ENCODE peak calls at places on chromosomes 5 and 9, in nine cellular contexts. X is heart left ventricle; U is A549; M is tibial nerve; K is pancreas; D is CD8-positive, alpha-beta memory T cell; V is OCI-LY7; A is colonic mucosa; H is heart right ventricle. T is an unnamed sample. For H3K4me1, the result is how much of the 10 kb centered on the place peaks cover.

GRCh38 chr9:96491079-96491879 is 41.3 kb downstream of the HABP4 start:
- DNase-seq in X (no peak), U (no peak), M (no peak), K (no peak), D (no peak), V (no peak), A (no peak), H (no peak), T (no peak)

GRCh38 chr9:136326061-136326776 is 1.1 kb upstream of the GPSM1 start:
- DNase-seq in X (peak), U (no peak), M (no peak), K (no peak), D (no peak), V (no peak), A (no peak), H (no peak), T (no peak)

GRCh38 chr5:106521701-106522100 is 1149.0 kb downstream of the EFNA5 start:
- DNase-seq in X (no peak), U (peak), M (no peak), K (no peak), D (no peak), V (no peak), A (no peak), H (no peak), T (no peak)

GRCh38 chr5:8226148-8226547 is 357.2 kb downstream of the MTRR start:
- DNase-seq in X (no peak), U (no peak), M (no peak), K (no peak), D (no peak), V (no peak), A (no peak), H (no peak), T (no peak)

GRCh38 chr5:2776338-2777302 is 25.1 kb upstream of the IRX2 start:
- DNase-seq in X (no peak), U (no peak), M (no peak), K (no peak), D (no peak), V (no peak), A (no peak), H (no peak), T (no peak)

GRCh38 chr5:86118542-86118941 is 499.2 kb upstream of the COX7C start:
- DNase-seq in X (no peak), U (peak), M (no peak), K (no peak), D (no peak), V (peak), A (no peak), H (no peak), T (no peak)

GRCh38 chr9:96874947-96875459 is 20.7 kb upstream of the ZNF782 start:
- DNase-seq in X (peak), U (peak), M (no peak), K (peak), D (peak), V (peak), A (peak), H (no peak), T (no peak)

GRCh38 chr5:82252744-82253143 is 25.4 kb downstream of the RPS23 start:
- DNase-seq in X (no peak), U (no peak), M (no peak), K (no peak), D (no peak), V (no peak), A (no peak), H (no peak), T (no peak)

GRCh38 chr9:92295827-92296258 is 2.3 kb upstream of the IARS1 start:
- DNase-seq in X (no peak), U (no peak), M (no peak), K (no peak), D (no peak), V (peak), A (no peak), H (no peak), T (no peak)

GRCh38 chr9:76921161-76921560 is 15.2 kb upstream of the PRUNE2 start:
- DNase-seq in X (no peak), U (no peak), M (no peak), K (no peak), D (no peak), V (no peak), A (no peak), H (no peak), T (no peak)

GRCh38 chr5:104344809-104345512 is 782.4 kb upstream of the NUDT12 start:
- DNase-seq in X (no peak), U (peak), M (no peak), K (no peak), D (no peak), V (no peak), A (no peak), H (no peak), T (no peak)

GRCh38 chr5:86756839-86757238 is 139.1 kb downstream of the COX7C start:
- DNase-seq in X (no peak), U (no peak), M (no peak), K (no peak), D (no peak), V (no peak), A (no peak), H (no peak), T (no peak)

GRCh38 chr5:67814569-67815311 is 400.8 kb upstream of the PIK3R1 start:
- DNase-seq in X (no peak), U (no peak), M (no peak), K (no peak), D (no peak), V (no peak), A (no peak), H (no peak), T (no peak)

GRCh38 chr5:67816456-67816855 is 399.1 kb upstream of the PIK3R1 start:
- DNase-seq in X (no peak), U (no peak), M (no peak), K (no peak), D (no peak), V (no peak), A (no peak), H (no peak), T (no peak)

GRCh38 chr5:67813879-67814539 is 401.5 kb upstream of the PIK3R1 start:
- DNase-seq in X (no peak), U (no peak), M (no peak), K (no peak), D (no peak), V (no peak), A (no peak), H (no peak), T (no peak)

GRCh38 chr5:67815455-67816391 is 399.8 kb upstream of the PIK3R1 start:
- DNase-seq in X (peak), U (no peak), M (peak), K (peak), D (no peak), V (no peak), A (no peak), H (peak), T (no peak)

DNA sequence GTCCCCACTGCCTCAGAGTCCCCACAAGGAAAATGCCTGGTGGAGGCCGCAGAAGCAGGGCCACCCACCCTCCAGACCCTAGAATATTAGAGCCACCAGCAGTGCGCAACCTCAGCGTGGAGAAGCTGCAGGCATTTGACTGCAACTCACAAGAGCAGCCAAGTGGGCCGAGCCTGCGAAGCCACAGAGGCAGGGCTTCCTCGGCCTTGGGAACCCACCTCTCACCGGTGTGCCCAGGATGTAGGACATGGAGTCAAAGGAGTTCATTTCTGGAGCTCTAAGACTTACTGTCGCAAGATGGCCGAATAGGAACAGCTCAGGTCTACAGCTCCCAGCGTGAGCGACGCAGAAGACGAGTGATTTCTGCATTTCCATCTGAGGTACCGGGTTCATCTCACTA is 397.9 kb upstream of the PIK3R1 start:
- DNase-seq in X (no peak), U (no peak), M (no peak), K (no peak), D (no peak), V (no peak), A (no peak), H (no peak), T (no peak)
- H3K4me1 ChIP-seq in X (under half), U (under half), M (under half), K (under half), D (under half), V (under half), A (under half), H (under half), T (under half)

DNA sequence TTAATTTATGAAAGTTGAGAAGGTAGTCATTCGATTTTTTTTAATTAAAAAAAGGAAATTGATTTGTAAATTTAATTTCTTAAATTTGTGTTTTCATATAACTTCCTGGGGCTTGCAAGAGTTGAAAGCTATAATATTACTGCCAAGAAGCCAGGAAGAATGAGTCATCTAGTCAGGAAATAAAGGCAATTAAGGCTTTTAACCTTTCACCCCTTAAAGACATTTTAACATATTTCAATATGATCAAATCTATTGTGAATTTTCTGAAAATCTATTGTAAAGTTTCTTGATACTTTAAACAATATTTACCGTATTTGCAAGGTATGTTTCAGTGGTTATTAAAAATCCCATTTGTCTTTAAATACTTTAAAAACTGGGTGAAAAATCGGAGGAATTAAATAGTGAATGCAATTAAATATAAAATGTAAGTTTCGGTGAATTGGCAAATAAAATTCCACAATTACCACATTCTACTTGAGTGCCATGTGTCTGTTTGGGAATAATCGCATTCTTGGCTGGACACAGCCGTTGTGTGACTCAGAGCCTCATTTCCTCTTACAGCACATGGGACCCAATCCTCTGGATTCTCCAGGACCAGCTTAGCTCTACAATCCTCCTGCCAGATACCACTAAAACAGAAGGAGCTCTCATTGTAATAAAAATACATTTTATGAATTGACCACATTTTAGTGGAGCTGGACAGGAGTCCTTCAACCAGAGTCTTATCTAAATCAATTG is 310.7 kb downstream of the HCN1 start:
- DNase-seq in X (peak), U (no peak), M (no peak), K (no peak), D (no peak), V (no peak), A (no peak), H (no peak), T (no peak)
- H3K4me3 ChIP-seq in X (no peak), U (no peak), M (no peak), K (no peak), D (no peak), V (no peak), A (no peak), H (no peak), T (no peak)

DNA sequence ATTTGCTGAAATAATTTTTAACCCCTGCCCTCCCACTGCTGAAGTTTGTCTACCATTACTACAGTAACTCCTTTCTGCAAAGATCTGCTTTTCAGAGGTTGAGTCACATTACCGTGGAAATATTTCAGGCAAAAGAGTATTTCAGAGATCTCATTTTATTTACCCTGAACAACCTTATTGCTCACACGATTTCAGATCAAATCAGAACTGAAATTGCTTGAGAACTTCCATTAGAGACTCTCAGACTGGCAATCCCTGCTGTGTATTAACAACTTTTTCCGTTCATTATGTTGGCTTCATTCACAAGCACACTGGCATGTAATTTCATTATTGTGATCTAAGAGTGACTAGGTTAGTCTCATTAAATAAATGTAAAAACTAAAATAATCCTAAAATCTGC is 16.1 kb downstream of the NR6A1 start:
- DNase-seq in X (no peak), U (no peak), M (no peak), K (no peak), D (no peak), V (no peak), A (no peak), H (no peak), T (no peak)
- H3K27ac ChIP-seq in X (no peak), U (no peak), M (no peak), K (no peak), D (no peak), V (no peak), A (no peak), H (no peak), T (no peak)

DNA sequence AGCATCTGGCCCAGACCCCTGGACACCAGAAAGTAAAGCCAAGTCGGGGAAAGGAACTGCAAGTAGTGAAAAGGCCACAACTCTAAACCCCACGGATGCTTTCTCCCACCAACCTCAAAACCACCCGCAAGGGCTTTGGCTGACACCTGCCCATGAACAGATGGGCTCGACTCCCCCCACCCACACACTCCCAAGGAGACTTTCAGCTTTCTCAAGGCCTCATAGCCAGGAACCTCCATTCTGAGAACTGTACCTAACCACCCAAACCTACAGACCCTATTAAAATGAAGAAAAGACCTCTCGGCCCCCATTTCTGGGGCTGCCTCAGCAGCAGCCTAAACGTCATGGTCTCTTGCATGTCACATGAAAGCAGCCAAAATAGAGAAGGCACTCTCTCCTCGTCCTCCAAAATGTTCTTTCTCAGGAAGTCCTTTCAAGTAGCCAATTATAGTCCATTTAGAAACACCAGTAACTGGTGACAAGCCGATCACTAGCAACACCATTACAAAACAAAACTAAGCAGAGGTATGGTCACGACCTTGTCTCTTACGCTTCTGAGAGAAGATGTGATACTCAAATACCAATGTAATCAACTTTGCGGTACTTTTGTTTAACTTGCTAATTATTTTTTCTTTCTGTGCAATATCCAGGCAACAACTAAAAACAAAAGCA is 2.9 kb downstream of the B4GALT1 start:
- DNase-seq in X (no peak), U (no peak), M (peak), K (no peak), D (no peak), V (peak), A (no peak), H (peak), T (no peak)
- H3K4me1 ChIP-seq in X (half or more), U (half or more), M (under half), K (under half), D (half or more), V (half or more), A (under half), H (half or more), T (under half)

GRCh38 chr5:58579781-58580180 is 3.1 kb upstream of the RAB3C start:
- DNase-seq in X (no peak), U (no peak), M (no peak), K (no peak), D (no peak), V (no peak), A (no peak), H (no peak), T (no peak)

GRCh38 chr5:58582411-58583393 is at the start of gene RAB3C:
- DNase-seq in X (peak), U (peak), M (peak), K (peak), D (no peak), V (no peak), A (peak), H (peak), T (peak)

DNA sequence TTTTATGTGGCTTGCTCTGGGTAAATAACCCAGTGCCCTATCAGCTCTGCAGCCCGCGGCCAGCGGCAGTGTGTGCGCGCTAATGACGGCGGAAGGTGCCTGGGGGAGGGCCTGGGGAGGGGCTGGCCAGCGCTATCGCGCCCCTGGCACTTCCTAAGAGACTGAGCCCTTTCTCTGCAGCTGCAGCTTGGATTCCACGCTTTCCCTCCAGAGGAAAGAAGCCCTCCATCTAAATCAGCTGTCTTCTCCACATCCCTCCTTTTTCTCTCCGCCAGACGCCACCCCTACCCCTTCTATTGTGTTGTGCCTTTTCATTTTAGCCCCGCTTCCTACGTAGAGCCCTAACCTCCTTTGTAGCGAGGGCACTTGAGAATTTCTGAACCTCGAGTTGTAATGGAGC is 871 bp upstream of the RAB3C start:
- DNase-seq in X (no peak), U (no peak), M (no peak), K (peak), D (no peak), V (no peak), A (no peak), H (no peak), T (no peak)
- H3K4me3 ChIP-seq in X (peak), U (peak), M (peak), K (peak), D (no peak), V (no peak), A (peak), H (peak), T (peak)

GRCh38 chr5:83377131-83377865 is 94.2 kb upstream of the VCAN start:
- DNase-seq in X (no peak), U (no peak), M (no peak), K (no peak), D (no peak), V (no peak), A (no peak), H (no peak), T (no peak)
- H3K27ac ChIP-seq in X (peak), U (no peak), M (peak), K (no peak), D (no peak), V (no peak), A (no peak), H (peak), T (no peak)

DNA sequence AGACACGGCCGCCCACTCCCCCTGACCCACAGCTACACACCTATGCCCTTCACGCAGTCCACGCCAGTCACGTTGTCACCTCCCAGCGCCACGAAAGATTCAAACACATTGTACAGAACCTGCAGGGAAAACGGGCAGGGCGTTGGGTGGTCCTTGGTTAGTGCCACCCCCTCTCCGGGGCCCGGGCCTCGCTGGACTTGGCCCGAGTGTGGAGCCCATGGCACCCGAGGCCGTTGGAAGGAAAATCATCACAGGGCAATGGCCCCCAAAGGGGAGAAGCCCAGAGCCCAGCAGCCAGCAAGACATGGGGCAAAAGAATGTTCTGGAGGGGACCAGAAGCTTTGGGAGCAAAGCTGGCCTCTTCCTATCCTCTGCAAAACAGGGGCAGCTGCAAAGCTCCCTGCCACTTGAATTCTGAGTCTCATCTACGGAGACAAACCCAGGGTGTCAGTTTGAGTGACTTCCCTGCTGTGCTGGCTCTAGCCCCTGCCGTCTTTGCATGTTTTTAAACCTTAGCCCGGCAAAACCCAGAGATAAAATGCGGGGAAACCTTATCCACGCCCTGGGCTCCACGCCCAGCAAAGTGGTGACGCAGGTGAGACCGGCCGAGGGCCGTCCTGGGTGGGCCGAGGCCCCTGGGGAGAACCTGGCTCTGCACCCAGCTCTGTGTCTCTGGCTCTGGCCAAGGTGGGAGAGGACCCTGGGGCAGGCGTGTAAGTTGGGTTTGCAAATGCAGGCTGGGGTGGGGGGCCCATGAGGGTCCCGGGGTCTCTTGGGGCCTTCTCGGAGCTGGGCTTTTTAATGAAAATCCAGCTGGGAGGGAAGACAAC is 38.9 kb downstream of the SLC9A3 start:
- DNase-seq in X (no peak), U (no peak), M (no peak), K (no peak), D (no peak), V (no peak), A (no peak), H (no peak), T (no peak)
- H3K4me1 ChIP-seq in X (under half), U (under half), M (under half), K (under half), D (under half), V (under half), A (under half), H (under half), T (under half)

GRCh38 chr9:81128701-81129100 is 560.6 kb downstream of the TLE1 start:
- DNase-seq in X (no peak), U (no peak), M (no peak), K (no peak), D (no peak), V (no peak), A (no peak), H (no peak), T (no peak)

GRCh38 chr9:81122749-81123148 is 566.6 kb downstream of the TLE1 start:
- DNase-seq in X (no peak), U (no peak), M (no peak), K (no peak), D (no peak), V (no peak), A (no peak), H (no peak), T (no peak)

GRCh38 chr9:81125446-81126092 is 563.8 kb downstream of the TLE1 start:
- DNase-seq in X (no peak), U (peak), M (no peak), K (no peak), D (no peak), V (no peak), A (no peak), H (no peak), T (no peak)
- H3K4me3 ChIP-seq in X (no peak), U (no peak), M (no peak), K (no peak), D (no peak), V (no peak), A (no peak), H (no peak), T (no peak)

GRCh38 chr9:8106362-8106761 is 306.8 kb upstream of the DMAC1 start:
- DNase-seq in X (no peak), U (no peak), M (no peak), K (no peak), D (no peak), V (no peak), A (no peak), H (no peak), T (no peak)
- H3K27ac ChIP-seq in X (no peak), U (no peak), M (no peak), K (no peak), D (no peak), V (no peak), A (no peak), H (no peak), T (no peak)

T was measured in lung.